ENCODE peak calls at places on chromosome 14, in eight cellular contexts. One of them, this sample, is unnamed.

GRCh38 chr14:34733245-34733644 is 18.9 kb upstream of the CFL2 start:
- DNase-seq in hepatic stellate cell: no peak
- DNase-seq in stimulated activated CD4-positive, alpha-beta T cell treated with anti-CD3 and anti-CD28 coated beads, Interleukin-15, amount 100 ng/mL, for 24 hours: no peak
- DNase-seq in fibroblast of lung: peak
- DNase-seq in HEK293T: no peak
- DNase-seq in MM.1S: no peak
- DNase-seq in stimulated activated naive CD4-positive, alpha-beta T cell: no peak
- DNase-seq in GM03348: peak
- DNase-seq in this sample: no peak

GRCh38 chr14:75607044-75607443 is 28.6 kb downstream of the FLVCR2 start:
- DNase-seq in GM03348: no peak
- DNase-seq in hepatic stellate cell: no peak
- DNase-seq in stimulated activated naive CD4-positive, alpha-beta T cell: no peak
- DNase-seq in fibroblast of lung: no peak
- DNase-seq in stimulated activated CD4-positive, alpha-beta T cell treated with anti-CD3 and anti-CD28 coated beads, Interleukin-15, amount 100 ng/mL, for 24 hours: no peak
- DNase-seq in MM.1S: no peak
- DNase-seq in HEK293T: no peak
- DNase-seq in this sample: no peak

GRCh38 chr14:77053046-77053841 is 24.7 kb upstream of the IRF2BPL start:
- DNase-seq in stimulated activated CD4-positive, alpha-beta T cell treated with anti-CD3 and anti-CD28 coated beads, Interleukin-15, amount 100 ng/mL, for 24 hours: peak
- DNase-seq in GM03348: peak
- DNase-seq in stimulated activated naive CD4-positive, alpha-beta T cell: peak
- DNase-seq in fibroblast of lung: peak
- DNase-seq in HEK293T: peak
- DNase-seq in MM.1S: peak
- DNase-seq in hepatic stellate cell: peak
- DNase-seq in this sample: peak

GRCh38 chr14:36647827-36648753 is 13.6 kb upstream of the PAX9 start:
- DNase-seq in stimulated activated naive CD4-positive, alpha-beta T cell: no peak
- DNase-seq in stimulated activated CD4-positive, alpha-beta T cell treated with anti-CD3 and anti-CD28 coated beads, Interleukin-15, amount 100 ng/mL, for 24 hours: no peak
- DNase-seq in fibroblast of lung: peak
- DNase-seq in hepatic stellate cell: no peak
- DNase-seq in MM.1S: no peak
- DNase-seq in GM03348: peak
- DNase-seq in HEK293T: no peak
- DNase-seq in this sample: no peak

GRCh38 chr14:87483651-87484260 is 509.2 kb downstream of the GALC start:
- DNase-seq in stimulated activated naive CD4-positive, alpha-beta T cell: no peak
- DNase-seq in GM03348: no peak
- DNase-seq in MM.1S: no peak
- DNase-seq in HEK293T: no peak
- DNase-seq in stimulated activated CD4-positive, alpha-beta T cell treated with anti-CD3 and anti-CD28 coated beads, Interleukin-15, amount 100 ng/mL, for 24 hours: no peak
- DNase-seq in hepatic stellate cell: no peak
- DNase-seq in fibroblast of lung: peak
- DNase-seq in this sample: peak

GRCh38 chr14:58787601-58788000 is 149.8 kb downstream of the DACT1 start:
- DNase-seq in stimulated activated CD4-positive, alpha-beta T cell treated with anti-CD3 and anti-CD28 coated beads, Interleukin-15, amount 100 ng/mL, for 24 hours: no peak
- DNase-seq in hepatic stellate cell: no peak
- DNase-seq in GM03348: peak
- DNase-seq in HEK293T: no peak
- DNase-seq in stimulated activated naive CD4-positive, alpha-beta T cell: no peak
- DNase-seq in MM.1S: no peak
- DNase-seq in fibroblast of lung: no peak
- DNase-seq in this sample: no peak

GRCh38 chr14:103361868-103362267 is 23.3 kb upstream of the MARK3 start:
- DNase-seq in GM03348: peak
- DNase-seq in MM.1S: no peak
- DNase-seq in fibroblast of lung: peak
- DNase-seq in hepatic stellate cell: peak
- DNase-seq in stimulated activated CD4-positive, alpha-beta T cell treated with anti-CD3 and anti-CD28 coated beads, Interleukin-15, amount 100 ng/mL, for 24 hours: no peak
- DNase-seq in HEK293T: no peak
- DNase-seq in stimulated activated naive CD4-positive, alpha-beta T cell: no peak
- DNase-seq in this sample: no peak

GRCh38 chr14:23077962-23078361 is 17.0 kb downstream of the ACIN1 start:
- DNase-seq in fibroblast of lung: no peak
- DNase-seq in GM03348: no peak
- DNase-seq in hepatic stellate cell: no peak
- DNase-seq in stimulated activated CD4-positive, alpha-beta T cell treated with anti-CD3 and anti-CD28 coated beads, Interleukin-15, amount 100 ng/mL, for 24 hours: no peak
- DNase-seq in HEK293T: no peak
- DNase-seq in MM.1S: no peak
- DNase-seq in stimulated activated naive CD4-positive, alpha-beta T cell: no peak
- DNase-seq in this sample: no peak

GRCh38 chr14:22598099-22598895 is at the start of gene ABHD4:
- DNase-seq in fibroblast of lung: peak
- DNase-seq in hepatic stellate cell: peak
- DNase-seq in stimulated activated CD4-positive, alpha-beta T cell treated with anti-CD3 and anti-CD28 coated beads, Interleukin-15, amount 100 ng/mL, for 24 hours: peak
- DNase-seq in HEK293T: peak
- DNase-seq in MM.1S: peak
- DNase-seq in stimulated activated naive CD4-positive, alpha-beta T cell: peak
- DNase-seq in GM03348: peak
- DNase-seq in this sample: peak

GRCh38 chr14:33686856-33687255 is 264.0 kb downstream of the EGLN3 start:
- DNase-seq in HEK293T: no peak
- DNase-seq in GM03348: no peak
- DNase-seq in hepatic stellate cell: no peak
- DNase-seq in fibroblast of lung: no peak
- DNase-seq in stimulated activated naive CD4-positive, alpha-beta T cell: no peak
- DNase-seq in stimulated activated CD4-positive, alpha-beta T cell treated with anti-CD3 and anti-CD28 coated beads, Interleukin-15, amount 100 ng/mL, for 24 hours: no peak
- DNase-seq in MM.1S: no peak
- DNase-seq in this sample: no peak

GRCh38 chr14:100592972-100593371 is 5.8 kb upstream of the BEGAIN start:
- DNase-seq in stimulated activated CD4-positive, alpha-beta T cell treated with anti-CD3 and anti-CD28 coated beads, Interleukin-15, amount 100 ng/mL, for 24 hours: no peak
- DNase-seq in fibroblast of lung: no peak
- DNase-seq in GM03348: no peak
- DNase-seq in MM.1S: no peak
- DNase-seq in stimulated activated naive CD4-positive, alpha-beta T cell: no peak
- DNase-seq in hepatic stellate cell: no peak
- DNase-seq in HEK293T: no peak
- DNase-seq in this sample: no peak

GRCh38 chr14:100120522-100121269 is 38.7 kb downstream of the DEGS2 start:
- DNase-seq in stimulated activated CD4-positive, alpha-beta T cell treated with anti-CD3 and anti-CD28 coated beads, Interleukin-15, amount 100 ng/mL, for 24 hours: no peak
- DNase-seq in hepatic stellate cell: no peak
- DNase-seq in HEK293T: no peak
- DNase-seq in stimulated activated naive CD4-positive, alpha-beta T cell: no peak
- DNase-seq in MM.1S: no peak
- DNase-seq in GM03348: no peak
- DNase-seq in fibroblast of lung: no peak
- DNase-seq in this sample: no peak

GRCh38 chr14:60984225-60984624 is 3.2 kb downstream of the SLC38A6 start:
- DNase-seq in stimulated activated CD4-positive, alpha-beta T cell treated with anti-CD3 and anti-CD28 coated beads, Interleukin-15, amount 100 ng/mL, for 24 hours: no peak
- DNase-seq in MM.1S: no peak
- DNase-seq in stimulated activated naive CD4-positive, alpha-beta T cell: no peak
- DNase-seq in GM03348: no peak
- DNase-seq in fibroblast of lung: no peak
- DNase-seq in hepatic stellate cell: no peak
- DNase-seq in HEK293T: no peak
- DNase-seq in this sample: no peak

GRCh38 chr14:56422703-56423213 is 156.8 kb upstream of the TMEM260 start:
- DNase-seq in stimulated activated CD4-positive, alpha-beta T cell treated with anti-CD3 and anti-CD28 coated beads, Interleukin-15, amount 100 ng/mL, for 24 hours: no peak
- DNase-seq in MM.1S: no peak
- DNase-seq in hepatic stellate cell: peak
- DNase-seq in stimulated activated naive CD4-positive, alpha-beta T cell: no peak
- DNase-seq in GM03348: peak
- DNase-seq in fibroblast of lung: peak
- DNase-seq in HEK293T: peak
- DNase-seq in this sample: peak

GRCh38 chr14:104295681-104296387 is 157.4 kb downstream of the KIF26A start:
- DNase-seq in hepatic stellate cell: no peak
- DNase-seq in HEK293T: no peak
- DNase-seq in GM03348: no peak
- DNase-seq in fibroblast of lung: no peak
- DNase-seq in MM.1S: no peak
- DNase-seq in stimulated activated naive CD4-positive, alpha-beta T cell: no peak
- DNase-seq in stimulated activated CD4-positive, alpha-beta T cell treated with anti-CD3 and anti-CD28 coated beads, Interleukin-15, amount 100 ng/mL, for 24 hours: no peak
- DNase-seq in this sample: no peak

GRCh38 chr14:104665663-104666522 is 23.5 kb upstream of the INF2 start:
- DNase-seq in hepatic stellate cell: no peak
- DNase-seq in stimulated activated naive CD4-positive, alpha-beta T cell: peak
- DNase-seq in GM03348: no peak
- DNase-seq in fibroblast of lung: no peak
- DNase-seq in MM.1S: no peak
- DNase-seq in HEK293T: no peak
- DNase-seq in stimulated activated CD4-positive, alpha-beta T cell treated with anti-CD3 and anti-CD28 coated beads, Interleukin-15, amount 100 ng/mL, for 24 hours: peak
- DNase-seq in this sample: peak

GRCh38 chr14:24058260-24058950 is 6.6 kb downstream of the CARMIL3 start:
- DNase-seq in stimulated activated CD4-positive, alpha-beta T cell treated with anti-CD3 and anti-CD28 coated beads, Interleukin-15, amount 100 ng/mL, for 24 hours: no peak
- DNase-seq in GM03348: peak
- DNase-seq in stimulated activated naive CD4-positive, alpha-beta T cell: peak
- DNase-seq in HEK293T: peak
- DNase-seq in MM.1S: peak
- DNase-seq in hepatic stellate cell: peak
- DNase-seq in fibroblast of lung: peak
- DNase-seq in this sample: peak

GRCh38 chr14:73245401-73246325 is 8.4 kb downstream of the PAPLN start:
- DNase-seq in hepatic stellate cell: peak
- DNase-seq in stimulated activated CD4-positive, alpha-beta T cell treated with anti-CD3 and anti-CD28 coated beads, Interleukin-15, amount 100 ng/mL, for 24 hours: peak
- DNase-seq in HEK293T: no peak
- DNase-seq in MM.1S: no peak
- DNase-seq in stimulated activated naive CD4-positive, alpha-beta T cell: peak
- DNase-seq in GM03348: peak
- DNase-seq in fibroblast of lung: no peak
- DNase-seq in this sample: peak

GRCh38 chr14:64337901-64338615 is 43.9 kb upstream of the ESR2 start:
- DNase-seq in GM03348: peak
- DNase-seq in fibroblast of lung: peak
- DNase-seq in hepatic stellate cell: peak
- DNase-seq in stimulated activated naive CD4-positive, alpha-beta T cell: no peak
- DNase-seq in HEK293T: peak
- DNase-seq in stimulated activated CD4-positive, alpha-beta T cell treated with anti-CD3 and anti-CD28 coated beads, Interleukin-15, amount 100 ng/mL, for 24 hours: no peak
- DNase-seq in MM.1S: peak
- DNase-seq in this sample: peak

GRCh38 chr14:72738181-72738611 is 155.7 kb downstream of the DPF3 start:
- DNase-seq in GM03348: peak
- DNase-seq in HEK293T: no peak
- DNase-seq in hepatic stellate cell: no peak
- DNase-seq in fibroblast of lung: no peak
- DNase-seq in stimulated activated CD4-positive, alpha-beta T cell treated with anti-CD3 and anti-CD28 coated beads, Interleukin-15, amount 100 ng/mL, for 24 hours: no peak
- DNase-seq in MM.1S: no peak
- DNase-seq in stimulated activated naive CD4-positive, alpha-beta T cell: no peak
- DNase-seq in this sample: peak

GRCh38 chr14:20711275-20712069 is 22.9 kb downstream of the ANG start:
- DNase-seq in stimulated activated naive CD4-positive, alpha-beta T cell: no peak
- DNase-seq in MM.1S: no peak
- DNase-seq in GM03348: no peak
- DNase-seq in fibroblast of lung: no peak
- DNase-seq in HEK293T: no peak
- DNase-seq in stimulated activated CD4-positive, alpha-beta T cell treated with anti-CD3 and anti-CD28 coated beads, Interleukin-15, amount 100 ng/mL, for 24 hours: no peak
- DNase-seq in hepatic stellate cell: no peak
- DNase-seq in this sample: no peak

GRCh38 chr14:104913413-104913812 is 11.3 kb upstream of the PLD4 start:
- DNase-seq in MM.1S: no peak
- DNase-seq in HEK293T: no peak
- DNase-seq in stimulated activated naive CD4-positive, alpha-beta T cell: no peak
- DNase-seq in GM03348: no peak
- DNase-seq in stimulated activated CD4-positive, alpha-beta T cell treated with anti-CD3 and anti-CD28 coated beads, Interleukin-15, amount 100 ng/mL, for 24 hours: no peak
- DNase-seq in hepatic stellate cell: no peak
- DNase-seq in fibroblast of lung: no peak
- DNase-seq in this sample: no peak

GRCh38 chr14:92922883-92923743 is at the start of gene CHGA:
- DNase-seq in stimulated activated naive CD4-positive, alpha-beta T cell: peak
- DNase-seq in MM.1S: no peak
- DNase-seq in fibroblast of lung: peak
- DNase-seq in HEK293T: peak
- DNase-seq in hepatic stellate cell: peak
- DNase-seq in GM03348: peak
- DNase-seq in stimulated activated CD4-positive, alpha-beta T cell treated with anti-CD3 and anti-CD28 coated beads, Interleukin-15, amount 100 ng/mL, for 24 hours: peak
- DNase-seq in this sample: peak

GRCh38 chr14:88765130-88765529 is 27.6 kb downstream of the EML5 start:
- DNase-seq in stimulated activated naive CD4-positive, alpha-beta T cell: no peak
- DNase-seq in HEK293T: peak
- DNase-seq in MM.1S: no peak
- DNase-seq in fibroblast of lung: peak
- DNase-seq in stimulated activated CD4-positive, alpha-beta T cell treated with anti-CD3 and anti-CD28 coated beads, Interleukin-15, amount 100 ng/mL, for 24 hours: no peak
- DNase-seq in GM03348: no peak
- DNase-seq in hepatic stellate cell: no peak
- DNase-seq in this sample: no peak

GRCh38 chr14:68534301-68534700 is 258.6 kb downstream of the ZFP36L1 start:
- DNase-seq in GM03348: no peak
- DNase-seq in stimulated activated naive CD4-positive, alpha-beta T cell: no peak
- DNase-seq in stimulated activated CD4-positive, alpha-beta T cell treated with anti-CD3 and anti-CD28 coated beads, Interleukin-15, amount 100 ng/mL, for 24 hours: no peak
- DNase-seq in HEK293T: no peak
- DNase-seq in MM.1S: no peak
- DNase-seq in hepatic stellate cell: no peak
- DNase-seq in fibroblast of lung: no peak
- DNase-seq in this sample: no peak

GRCh38 chr14:83883732-83884131 is 1646.2 kb upstream of the FLRT2 start:
- DNase-seq in stimulated activated naive CD4-positive, alpha-beta T cell: no peak
- DNase-seq in fibroblast of lung: no peak
- DNase-seq in stimulated activated CD4-positive, alpha-beta T cell treated with anti-CD3 and anti-CD28 coated beads, Interleukin-15, amount 100 ng/mL, for 24 hours: no peak
- DNase-seq in MM.1S: no peak
- DNase-seq in GM03348: no peak
- DNase-seq in HEK293T: no peak
- DNase-seq in hepatic stellate cell: no peak
- DNase-seq in this sample: no peak

GRCh38 chr14:24941719-24942118 is 108.2 kb downstream of the STXBP6 start:
- DNase-seq in MM.1S: peak
- DNase-seq in stimulated activated CD4-positive, alpha-beta T cell treated with anti-CD3 and anti-CD28 coated beads, Interleukin-15, amount 100 ng/mL, for 24 hours: no peak
- DNase-seq in stimulated activated naive CD4-positive, alpha-beta T cell: no peak
- DNase-seq in HEK293T: no peak
- DNase-seq in GM03348: no peak
- DNase-seq in fibroblast of lung: no peak
- DNase-seq in hepatic stellate cell: no peak
- DNase-seq in this sample: peak

GRCh38 chr14:50821471-50822464 is 9.2 kb downstream of the NIN start:
- DNase-seq in fibroblast of lung: no peak
- DNase-seq in MM.1S: no peak
- DNase-seq in stimulated activated naive CD4-positive, alpha-beta T cell: peak
- DNase-seq in GM03348: no peak
- DNase-seq in stimulated activated CD4-positive, alpha-beta T cell treated with anti-CD3 and anti-CD28 coated beads, Interleukin-15, amount 100 ng/mL, for 24 hours: peak
- DNase-seq in hepatic stellate cell: no peak
- DNase-seq in HEK293T: no peak
- DNase-seq in this sample: peak

GRCh38 chr14:67579636-67580035 is 20.4 kb downstream of the PIGH start:
- DNase-seq in hepatic stellate cell: no peak
- DNase-seq in stimulated activated CD4-positive, alpha-beta T cell treated with anti-CD3 and anti-CD28 coated beads, Interleukin-15, amount 100 ng/mL, for 24 hours: no peak
- DNase-seq in MM.1S: no peak
- DNase-seq in stimulated activated naive CD4-positive, alpha-beta T cell: no peak
- DNase-seq in fibroblast of lung: no peak
- DNase-seq in HEK293T: no peak
- DNase-seq in GM03348: no peak
- DNase-seq in this sample: no peak

GRCh38 chr14:37563189-37563588 is 31.9 kb downstream of the FOXA1 start:
- DNase-seq in stimulated activated naive CD4-positive, alpha-beta T cell: no peak
- DNase-seq in hepatic stellate cell: no peak
- DNase-seq in HEK293T: no peak
- DNase-seq in stimulated activated CD4-positive, alpha-beta T cell treated with anti-CD3 and anti-CD28 coated beads, Interleukin-15, amount 100 ng/mL, for 24 hours: no peak
- DNase-seq in MM.1S: no peak
- DNase-seq in GM03348: no peak
- DNase-seq in fibroblast of lung: no peak
- DNase-seq in this sample: no peak

GRCh38 chr14:34782031-34782430 is 67.6 kb upstream of the CFL2 start:
- DNase-seq in GM03348: no peak
- DNase-seq in fibroblast of lung: no peak
- DNase-seq in hepatic stellate cell: no peak
- DNase-seq in MM.1S: no peak
- DNase-seq in stimulated activated CD4-positive, alpha-beta T cell treated with anti-CD3 and anti-CD28 coated beads, Interleukin-15, amount 100 ng/mL, for 24 hours: no peak
- DNase-seq in stimulated activated naive CD4-positive, alpha-beta T cell: no peak
- DNase-seq in HEK293T: no peak
- DNase-seq in this sample: no peak

GRCh38 chr14:59464651-59465569 is at the start of gene GPR135:
- DNase-seq in hepatic stellate cell: peak
- DNase-seq in stimulated activated naive CD4-positive, alpha-beta T cell: peak
- DNase-seq in MM.1S: peak
- DNase-seq in fibroblast of lung: peak
- DNase-seq in stimulated activated CD4-positive, alpha-beta T cell treated with anti-CD3 and anti-CD28 coated beads, Interleukin-15, amount 100 ng/mL, for 24 hours: peak
- DNase-seq in HEK293T: no peak
- DNase-seq in GM03348: peak
- DNase-seq in this sample: peak

GRCh38 chr14:92945959-92946846 is 23.3 kb downstream of the CHGA start:
- DNase-seq in GM03348: no peak
- DNase-seq in HEK293T: no peak
- DNase-seq in fibroblast of lung: peak
- DNase-seq in hepatic stellate cell: peak
- DNase-seq in MM.1S: no peak
- DNase-seq in stimulated activated naive CD4-positive, alpha-beta T cell: no peak
- DNase-seq in stimulated activated CD4-positive, alpha-beta T cell treated with anti-CD3 and anti-CD28 coated beads, Interleukin-15, amount 100 ng/mL, for 24 hours: no peak
- DNase-seq in this sample: peak

GRCh38 chr14:60003991-60004390 is 84.0 kb downstream of the LRRC9 start:
- DNase-seq in MM.1S: no peak
- DNase-seq in stimulated activated naive CD4-positive, alpha-beta T cell: no peak
- DNase-seq in hepatic stellate cell: no peak
- DNase-seq in fibroblast of lung: no peak
- DNase-seq in HEK293T: no peak
- DNase-seq in stimulated activated CD4-positive, alpha-beta T cell treated with anti-CD3 and anti-CD28 coated beads, Interleukin-15, amount 100 ng/mL, for 24 hours: no peak
- DNase-seq in GM03348: no peak
- DNase-seq in this sample: no peak

This sample was measured in stomach.